ENCODE peak calls at places on chromosomes 5 and 9, in six cellular contexts. K, H, M, O, S and F are unnamed samples.

GRCh38 chr9:14068690-14069089 is 245.3 kb downstream of the NFIB start:
- DNase-seq in H (no peak), M (no peak), O (no peak), K (no peak), S (no peak), F (no peak)

GRCh38 chr5:159182691-159183090 is 26.7 kb downstream of the RNF145 start:
- DNase-seq in M (peak), K (no peak), O (no peak), H (no peak), S (no peak), F (peak)

GRCh38 chr9:92094655-92095054 is 20.6 kb downstream of the SPTLC1 start:
- DNase-seq in M (peak), O (no peak), H (no peak), K (no peak), S (no peak), F (no peak)

GRCh38 chr9:122445155-122445749 is 32.5 kb downstream of the OR1J1 start:
- DNase-seq in O (no peak), S (no peak), K (no peak), M (peak), H (no peak), F (peak)

GRCh38 chr5:67291066-67291465 is 94.5 kb upstream of the CD180 start:
- DNase-seq in K (no peak), H (no peak), M (no peak), S (no peak), O (no peak), F (no peak)

GRCh38 chr5:71681282-71681681 is 37.8 kb upstream of the CARTPT start:
- DNase-seq in K (no peak), S (no peak), O (no peak), H (no peak), M (peak), F (peak)

GRCh38 chr9:132813115-132813784 is 64.8 kb downstream of the AK8 start:
- DNase-seq in H (no peak), O (no peak), K (no peak), M (no peak), S (no peak), F (no peak)

GRCh38 chr5:98656106-98656795 is 117.2 kb upstream of the RGMB start:
- DNase-seq in O (no peak), S (peak), H (no peak), M (peak), K (no peak), F (peak)

GRCh38 chr9:4604678-4605095 is 57.4 kb upstream of the PLPP6 start:
- DNase-seq in S (peak), O (no peak), K (no peak), M (peak), H (no peak), F (peak)

GRCh38 chr5:172886974-172887491 is 53.0 kb downstream of the ERGIC1 start:
- DNase-seq in S (no peak), O (peak), M (peak), K (no peak), H (peak), F (peak)

GRCh38 chr5:149406203-149406978 is 27.3 kb upstream of the IL17B start:
- DNase-seq in K (peak), O (peak), M (peak), S (peak), H (no peak), F (peak)

GRCh38 chr9:5269249-5269715 is 35.2 kb downstream of the RLN2 start:
- DNase-seq in M (peak), S (peak), O (no peak), H (no peak), K (no peak), F (peak)

GRCh38 chr9:107734231-107735014 is 244.9 kb upstream of the KLF4 start:
- DNase-seq in H (no peak), S (no peak), M (peak), K (no peak), O (peak), F (peak)
- H3K4me3 ChIP-seq in H (no peak), S (no peak), M (no peak), K (no peak), O (peak), F (peak)

GRCh38 chr9:136536051-136536720 is 9.7 kb downstream of the NOTCH1 start:
- DNase-seq in O (no peak), S (no peak), H (no peak), K (no peak), M (no peak), F (no peak)

GRCh38 chr9:136537411-136537810 is 8.4 kb downstream of the NOTCH1 start:
- DNase-seq in S (no peak), O (no peak), K (no peak), H (no peak), M (no peak), F (no peak)

GRCh38 chr9:136537896-136538598 is 7.8 kb downstream of the NOTCH1 start:
- DNase-seq in M (no peak), H (no peak), O (no peak), K (no peak), S (no peak), F (peak)

GRCh38 chr9:136535070-136535469 is 10.8 kb downstream of the NOTCH1 start:
- DNase-seq in O (no peak), H (no peak), M (no peak), K (peak), S (no peak), F (no peak)

GRCh38 chr9:136536721-136537241 is 9.1 kb downstream of the NOTCH1 start:
- DNase-seq in H (no peak), S (no peak), K (no peak), O (no peak), M (no peak), F (no peak)
- TF ChIP-seq CTCF in H (no peak), S (peak), K (no peak), O (no peak), M (no peak), F (no peak)

DNA sequence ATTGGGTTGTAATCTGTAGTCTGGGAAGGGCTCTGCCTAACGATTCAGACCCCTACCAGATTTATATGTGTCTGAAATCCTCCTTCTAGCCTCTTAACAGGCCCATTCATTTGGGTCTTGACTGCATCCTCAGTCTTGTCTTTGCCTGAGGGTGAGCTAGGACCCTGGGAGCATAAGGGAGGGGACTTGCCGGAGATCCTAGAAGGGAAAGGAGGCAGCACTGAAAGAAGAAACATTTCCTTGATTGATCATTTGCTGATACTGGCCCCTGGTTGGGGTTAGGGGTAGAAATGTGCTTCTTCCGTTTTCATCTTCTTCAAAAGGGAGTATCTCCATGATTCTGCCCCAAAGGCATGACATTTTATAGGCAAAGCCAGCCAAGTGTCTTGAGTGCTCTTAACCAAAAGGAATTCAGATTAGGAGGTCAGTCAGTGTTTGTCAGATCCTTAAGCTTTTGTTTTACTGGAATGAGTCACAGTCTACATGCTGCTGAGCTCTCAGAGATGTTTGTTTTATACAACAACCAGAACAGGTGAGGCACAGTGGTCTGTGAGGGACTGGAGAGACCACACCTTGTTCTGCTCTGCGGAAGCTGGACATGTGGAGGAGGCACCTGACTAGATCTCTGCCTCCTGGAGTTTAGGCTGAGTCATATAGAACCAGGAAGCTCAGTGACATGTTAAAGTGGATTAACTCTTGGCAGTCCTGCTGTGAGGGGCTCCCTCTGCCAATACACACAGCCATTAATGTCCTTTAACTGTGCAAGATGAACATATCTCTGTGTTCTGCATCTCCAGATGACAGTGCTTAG is 37.7 kb downstream of the PCDHAC2 start:
- DNase-seq in S (peak), H (peak), K (no peak), M (no peak), O (no peak), F (no peak)
- H3K4me3 ChIP-seq in S (peak), H (no peak), K (no peak), M (no peak), O (no peak), F (no peak)

GRCh38 chr5:134008257-134008749 is 3.5 kb upstream of the VDAC1 start:
- DNase-seq in S (no peak), H (no peak), O (no peak), M (no peak), K (no peak), F (peak)

GRCh38 chr5:134006119-134006514 is 1.3 kb upstream of the VDAC1 start:
- DNase-seq in K (no peak), H (no peak), S (peak), O (no peak), M (no peak), F (no peak)

GRCh38 chr5:134005415-134006118 is 792 bp upstream of the VDAC1 start:
- DNase-seq in K (peak), M (no peak), S (peak), H (peak), O (peak), F (no peak)

GRCh38 chr5:134004626-134005414 is at the start of gene VDAC1:
- DNase-seq in K (peak), H (peak), S (peak), M (peak), O (peak), F (peak)

DNA sequence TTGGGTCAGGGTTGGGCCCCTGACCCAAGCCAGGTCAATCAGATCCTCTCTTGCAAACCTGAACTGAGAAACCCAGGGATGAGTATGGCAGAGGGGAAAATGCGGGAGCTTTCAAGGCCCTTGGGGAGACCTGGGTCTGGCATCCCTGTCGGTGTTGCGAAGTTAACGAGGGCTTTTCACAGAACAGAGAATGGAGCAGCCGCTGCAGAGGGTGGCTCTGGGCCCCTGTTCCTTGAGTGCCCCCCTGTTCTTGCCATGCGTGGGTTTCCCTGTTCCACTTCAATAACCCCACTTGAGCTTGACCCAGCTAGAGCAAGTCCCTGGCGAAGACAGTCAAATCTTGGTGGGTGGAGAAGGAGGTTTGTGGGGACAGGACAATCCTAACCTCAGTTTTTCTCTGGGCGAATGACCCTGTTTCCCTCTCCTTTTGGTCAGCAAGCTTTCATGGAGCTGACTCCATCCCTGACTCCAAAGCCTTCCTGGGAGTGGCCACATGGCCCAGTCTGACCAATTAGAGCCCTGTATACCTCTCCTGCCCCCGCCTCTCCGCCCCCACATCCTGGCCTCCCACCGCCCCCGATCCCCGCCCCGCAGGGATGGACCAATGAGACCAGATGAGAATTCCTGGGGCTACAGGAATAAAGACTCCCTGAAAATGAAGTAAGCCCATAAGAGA is 2.9 kb upstream of the VDAC1 start:
- DNase-seq in S (peak), K (peak), H (no peak), M (no peak), O (no peak), F (no peak)
- TF ChIP-seq CTCF in S (no peak), K (no peak), H (no peak), M (no peak), O (no peak), F (no peak)